ENCODE peak calls at places on chromosomes 7 and 10, in nine cellular contexts. One of them, this sample, is unnamed.

GRCh38 chr7:47534322-47535032 is 47.4 kb downstream of the TNS3 start:
- DNase-seq in activated CD4-positive, alpha-beta T cell treated with anti-CD3 and anti-CD28 coated beads, Interleukin-2, amount 10 ng/mL, durations not matched to agents 7 days and 5 days: no peak
- DNase-seq in dorsolateral prefrontal cortex: no peak
- DNase-seq in epithelial cell of esophagus: peak; percentile 90
- DNase-seq in GM12865: no peak
- DNase-seq in cardiac septum: no peak
- DNase-seq in astrocyte of the spinal cord: no peak
- DNase-seq in A172: peak; percentile 96
- DNase-seq in activated gamma-delta T cell treated with Interleukin-2 at 50 U/mL for 16 hours: no peak
- DNase-seq in this sample: no peak

GRCh38 chr10:97689637-97690036 is 2.6 kb upstream of the AVPI1 start:
- DNase-seq in activated CD4-positive, alpha-beta T cell treated with anti-CD3 and anti-CD28 coated beads, Interleukin-2, amount 10 ng/mL, durations not matched to agents 7 days and 5 days: no peak
- DNase-seq in epithelial cell of esophagus: peak; percentile 100
- DNase-seq in cardiac septum: no peak
- DNase-seq in GM12865: no peak
- DNase-seq in A172: peak; percentile 99
- DNase-seq in dorsolateral prefrontal cortex: no peak
- DNase-seq in astrocyte of the spinal cord: peak; percentile 89
- DNase-seq in activated gamma-delta T cell treated with Interleukin-2 at 50 U/mL for 16 hours: no peak
- DNase-seq in this sample: no peak

GRCh38 chr7:107111196-107111595 is 57.6 kb upstream of the HBP1 start:
- DNase-seq in GM12865: no peak
- DNase-seq in dorsolateral prefrontal cortex: no peak
- DNase-seq in activated CD4-positive, alpha-beta T cell treated with anti-CD3 and anti-CD28 coated beads, Interleukin-2, amount 10 ng/mL, durations not matched to agents 7 days and 5 days: no peak
- DNase-seq in A172: no peak
- DNase-seq in epithelial cell of esophagus: no peak
- DNase-seq in activated gamma-delta T cell treated with Interleukin-2 at 50 U/mL for 16 hours: no peak
- DNase-seq in astrocyte of the spinal cord: no peak
- DNase-seq in cardiac septum: no peak
- DNase-seq in this sample: no peak

GRCh38 chr7:151053751-151054150 is 3.9 kb downstream of the CDK5 start:
- DNase-seq in astrocyte of the spinal cord: no peak
- DNase-seq in A172: no peak
- DNase-seq in activated gamma-delta T cell treated with Interleukin-2 at 50 U/mL for 16 hours: no peak
- DNase-seq in epithelial cell of esophagus: no peak
- DNase-seq in dorsolateral prefrontal cortex: no peak
- DNase-seq in cardiac septum: no peak
- DNase-seq in activated CD4-positive, alpha-beta T cell treated with anti-CD3 and anti-CD28 coated beads, Interleukin-2, amount 10 ng/mL, durations not matched to agents 7 days and 5 days: no peak
- DNase-seq in GM12865: no peak
- DNase-seq in this sample: no peak

GRCh38 chr7:113764401-113765035 is 154.3 kb downstream of the PPP1R3A start:
- DNase-seq in cardiac septum: no peak
- DNase-seq in A172: peak; percentile 25
- DNase-seq in activated gamma-delta T cell treated with Interleukin-2 at 50 U/mL for 16 hours: no peak
- DNase-seq in activated CD4-positive, alpha-beta T cell treated with anti-CD3 and anti-CD28 coated beads, Interleukin-2, amount 10 ng/mL, durations not matched to agents 7 days and 5 days: no peak
- DNase-seq in epithelial cell of esophagus: peak; percentile 53
- DNase-seq in GM12865: no peak
- DNase-seq in dorsolateral prefrontal cortex: no peak
- DNase-seq in astrocyte of the spinal cord: peak; percentile 40
- DNase-seq in this sample: no peak

GRCh38 chr7:124101173-124101768 is 68.4 kb upstream of the TMEM229A start:
- DNase-seq in A172: no peak
- DNase-seq in astrocyte of the spinal cord: peak; percentile 16
- DNase-seq in cardiac septum: no peak
- DNase-seq in GM12865: peak; percentile 29
- DNase-seq in activated CD4-positive, alpha-beta T cell treated with anti-CD3 and anti-CD28 coated beads, Interleukin-2, amount 10 ng/mL, durations not matched to agents 7 days and 5 days: no peak
- DNase-seq in epithelial cell of esophagus: peak; percentile 43
- DNase-seq in dorsolateral prefrontal cortex: no peak
- DNase-seq in activated gamma-delta T cell treated with Interleukin-2 at 50 U/mL for 16 hours: no peak
- DNase-seq in this sample: no peak

GRCh38 chr7:158029431-158029938 is 558.1 kb downstream of the PTPRN2 start:
- DNase-seq in A172: no peak
- DNase-seq in epithelial cell of esophagus: no peak
- DNase-seq in cardiac septum: peak; percentile 66
- DNase-seq in activated CD4-positive, alpha-beta T cell treated with anti-CD3 and anti-CD28 coated beads, Interleukin-2, amount 10 ng/mL, durations not matched to agents 7 days and 5 days: no peak
- DNase-seq in activated gamma-delta T cell treated with Interleukin-2 at 50 U/mL for 16 hours: no peak
- DNase-seq in GM12865: no peak
- DNase-seq in astrocyte of the spinal cord: no peak
- DNase-seq in dorsolateral prefrontal cortex: no peak
- DNase-seq in this sample: no peak

GRCh38 chr10:6200588-6201510 is 1.9 kb upstream of the PFKFB3 start:
- DNase-seq in activated gamma-delta T cell treated with Interleukin-2 at 50 U/mL for 16 hours: peak; percentile 32
- DNase-seq in epithelial cell of esophagus: peak; percentile 30
- DNase-seq in cardiac septum: no peak
- DNase-seq in dorsolateral prefrontal cortex: no peak
- DNase-seq in GM12865: peak; percentile 26
- DNase-seq in A172: peak; percentile 28
- DNase-seq in astrocyte of the spinal cord: peak; percentile 29
- DNase-seq in activated CD4-positive, alpha-beta T cell treated with anti-CD3 and anti-CD28 coated beads, Interleukin-2, amount 10 ng/mL, durations not matched to agents 7 days and 5 days: peak; percentile 63
- DNase-seq in this sample: peak; percentile 50

GRCh38 chr10:109957092-109957797 is 33.9 kb upstream of the XPNPEP1 start:
- DNase-seq in activated gamma-delta T cell treated with Interleukin-2 at 50 U/mL for 16 hours: no peak
- DNase-seq in cardiac septum: no peak
- DNase-seq in epithelial cell of esophagus: no peak
- DNase-seq in GM12865: peak; percentile 93
- DNase-seq in astrocyte of the spinal cord: no peak
- DNase-seq in A172: no peak
- DNase-seq in dorsolateral prefrontal cortex: no peak
- DNase-seq in activated CD4-positive, alpha-beta T cell treated with anti-CD3 and anti-CD28 coated beads, Interleukin-2, amount 10 ng/mL, durations not matched to agents 7 days and 5 days: no peak
- DNase-seq in this sample: no peak

GRCh38 chr7:43960933-43961332 is 34.7 kb downstream of the UBE2D4 start:
- DNase-seq in astrocyte of the spinal cord: no peak
- DNase-seq in dorsolateral prefrontal cortex: no peak
- DNase-seq in epithelial cell of esophagus: no peak
- DNase-seq in GM12865: no peak
- DNase-seq in cardiac septum: no peak
- DNase-seq in activated CD4-positive, alpha-beta T cell treated with anti-CD3 and anti-CD28 coated beads, Interleukin-2, amount 10 ng/mL, durations not matched to agents 7 days and 5 days: no peak
- DNase-seq in A172: no peak
- DNase-seq in activated gamma-delta T cell treated with Interleukin-2 at 50 U/mL for 16 hours: no peak
- DNase-seq in this sample: no peak

GRCh38 chr7:30430300-30430699 is 48.3 kb downstream of the NOD1 start:
- DNase-seq in A172: no peak
- DNase-seq in activated gamma-delta T cell treated with Interleukin-2 at 50 U/mL for 16 hours: no peak
- DNase-seq in GM12865: no peak
- DNase-seq in activated CD4-positive, alpha-beta T cell treated with anti-CD3 and anti-CD28 coated beads, Interleukin-2, amount 10 ng/mL, durations not matched to agents 7 days and 5 days: no peak
- DNase-seq in cardiac septum: no peak
- DNase-seq in dorsolateral prefrontal cortex: no peak
- DNase-seq in astrocyte of the spinal cord: peak; percentile 22
- DNase-seq in epithelial cell of esophagus: peak; percentile 80
- DNase-seq in this sample: no peak

This sample was measured in activated CD8-positive, alpha-beta T cell treated with anti-CD3 and anti-CD28 coated beads, Interleukin-2, amount 10 ng/mL, durations not matched to agents 7 days and 5 days.